ENCODE peak calls at places on chromosomes 4 and X, in four cellular contexts. One of them, this sample, is unnamed.

GRCh38 chr4:121736735-121737351 is 28.1 kb downstream of the SMIM43 start:
- DNase-seq in HepG2: peak
- DNase-seq in K562: peak
- DNase-seq in GM12878: no peak
- DNase-seq in this sample: peak

GRCh38 chr4:20844311-20844710 is 144.1 kb downstream of the PACRGL start:
- DNase-seq in HepG2: no peak
- DNase-seq in K562: no peak
- DNase-seq in GM12878: no peak
- DNase-seq in this sample: no peak

GRCh38 chr4:24256547-24256946 is 327.8 kb downstream of the DHX15 start:
- DNase-seq in HepG2: no peak
- DNase-seq in GM12878: no peak
- DNase-seq in K562: no peak
- DNase-seq in this sample: no peak

GRCh38 chrX:31580726-31581125 is 508.9 kb upstream of the FTHL17 start:
- DNase-seq in HepG2: no peak
- DNase-seq in GM12878: no peak
- DNase-seq in K562: no peak
- DNase-seq in this sample: no peak

GRCh38 chr4:183098080-183098722 is 856 bp upstream of the WWC2 start:
- DNase-seq in K562: peak
- DNase-seq in HepG2: peak
- DNase-seq in GM12878: no peak
- DNase-seq in this sample: no peak

GRCh38 chrX:130282151-130282550 is 13.5 kb upstream of the ZNF280C start:
- DNase-seq in HepG2: no peak
- DNase-seq in K562: no peak
- DNase-seq in GM12878: no peak
- DNase-seq in this sample: no peak

GRCh38 chrX:31271615-31272471 is 200.0 kb upstream of the FTHL17 start:
- DNase-seq in HepG2: no peak
- DNase-seq in K562: no peak
- DNase-seq in GM12878: no peak
- DNase-seq in this sample: no peak

GRCh38 chr4:112735474-112735951 is 98.6 kb downstream of the LARP7 start:
- DNase-seq in GM12878: peak
- DNase-seq in K562: no peak
- DNase-seq in HepG2: no peak
- DNase-seq in this sample: no peak

GRCh38 chr4:15926486-15926885 is 12.1 kb downstream of the FGFBP1 start:
- DNase-seq in GM12878: no peak
- DNase-seq in K562: no peak
- DNase-seq in HepG2: no peak
- DNase-seq in this sample: no peak

GRCh38 chr4:123619895-123620294 is 223.3 kb downstream of the SPRY1 start:
- DNase-seq in K562: no peak
- DNase-seq in GM12878: no peak
- DNase-seq in HepG2: peak
- DNase-seq in this sample: no peak

GRCh38 chrX:73785493-73785892 is 222.5 kb downstream of the CHIC1 start:
- DNase-seq in GM12878: no peak
- DNase-seq in K562: no peak
- DNase-seq in HepG2: no peak
- DNase-seq in this sample: no peak

GRCh38 chr4:55768291-55768690 is 51.3 kb upstream of the EXOC1L start:
- DNase-seq in GM12878: no peak
- DNase-seq in HepG2: peak
- DNase-seq in K562: no peak
- DNase-seq in this sample: no peak

GRCh38 chr4:107248571-107248970 is 212.5 kb upstream of the DKK2 start:
- DNase-seq in K562: no peak
- DNase-seq in HepG2: no peak
- DNase-seq in GM12878: no peak
- DNase-seq in this sample: no peak

GRCh38 chr4:3441501-3442459 is at the start of gene HGFAC:
- DNase-seq in GM12878: no peak
- DNase-seq in K562: no peak
- DNase-seq in HepG2: peak
- DNase-seq in this sample: no peak

GRCh38 chrX:153806999-153807575 is 12.6 kb downstream of the SSR4 start:
- DNase-seq in GM12878: no peak
- DNase-seq in K562: no peak
- DNase-seq in HepG2: no peak
- DNase-seq in this sample: no peak

GRCh38 chrX:17377047-17377692 is 2.2 kb downstream of the NHS start:
- DNase-seq in HepG2: no peak
- DNase-seq in GM12878: no peak
- DNase-seq in K562: no peak
- DNase-seq in this sample: peak

GRCh38 chr4:102116121-102116520 is 229.2 kb downstream of the SLC39A8 start:
- DNase-seq in K562: no peak
- DNase-seq in GM12878: no peak
- DNase-seq in HepG2: no peak
- DNase-seq in this sample: no peak

GRCh38 chr4:150495550-150495949 is 86.4 kb upstream of the MAB21L2 start:
- DNase-seq in K562: no peak
- DNase-seq in GM12878: no peak
- DNase-seq in HepG2: no peak
- DNase-seq in this sample: no peak

GRCh38 chrX:102599950-102600579 is 750 bp downstream of the ARMCX5 start:
- DNase-seq in K562: no peak
- DNase-seq in GM12878: no peak
- DNase-seq in HepG2: no peak
- DNase-seq in this sample: no peak

GRCh38 chrX:74349387-74349786 is 45.4 kb downstream of the ZCCHC13 start:
- DNase-seq in GM12878: no peak
- DNase-seq in HepG2: peak
- DNase-seq in K562: no peak
- DNase-seq in this sample: peak

GRCh38 chr4:40347472-40347871 is 12.3 kb downstream of the CHRNA9 start:
- DNase-seq in HepG2: no peak
- DNase-seq in K562: no peak
- DNase-seq in GM12878: no peak
- DNase-seq in this sample: no peak

GRCh38 chr4:5019796-5020195 is 538 bp upstream of the CYTL1 start:
- DNase-seq in K562: no peak
- DNase-seq in GM12878: no peak
- DNase-seq in HepG2: no peak
- DNase-seq in this sample: no peak

GRCh38 chr4:10077492-10078335 is 38.9 kb downstream of the WDR1 start:
- DNase-seq in K562: peak
- DNase-seq in HepG2: no peak
- DNase-seq in GM12878: no peak
- DNase-seq in this sample: no peak

GRCh38 chr4:84870398-84871163 is 95.9 kb downstream of the WDFY3 start:
- DNase-seq in K562: no peak
- DNase-seq in GM12878: no peak
- DNase-seq in HepG2: peak
- DNase-seq in this sample: peak

GRCh38 chr4:139508581-139509237 is 47.3 kb downstream of the SETD7 start:
- DNase-seq in K562: no peak
- DNase-seq in GM12878: no peak
- DNase-seq in HepG2: no peak
- DNase-seq in this sample: no peak

GRCh38 chr4:60365176-60365575 is 835.0 kb upstream of the ADGRL3 start:
- DNase-seq in K562: no peak
- DNase-seq in HepG2: no peak
- DNase-seq in GM12878: no peak
- DNase-seq in this sample: no peak

GRCh38 chr4:156949373-156949814 is 22.2 kb downstream of the PDGFC start:
- DNase-seq in GM12878: no peak
- DNase-seq in K562: no peak
- DNase-seq in HepG2: peak
- DNase-seq in this sample: no peak

GRCh38 chr4:147340111-147340510 is 140.8 kb upstream of the EDNRA start:
- DNase-seq in K562: no peak
- DNase-seq in GM12878: no peak
- DNase-seq in HepG2: no peak
- DNase-seq in this sample: peak

GRCh38 chr4:168743131-168743530 is 246.3 kb downstream of the PALLD start:
- DNase-seq in HepG2: no peak
- DNase-seq in K562: no peak
- DNase-seq in GM12878: no peak
- DNase-seq in this sample: no peak

GRCh38 chr4:100716416-100716815 is 198.6 kb upstream of the EMCN start:
- DNase-seq in GM12878: no peak
- DNase-seq in HepG2: no peak
- DNase-seq in K562: no peak
- DNase-seq in this sample: no peak

GRCh38 chr4:26859762-26860156 is 882 bp upstream of the STIM2 start:
- DNase-seq in GM12878: no peak
- DNase-seq in HepG2: no peak
- DNase-seq in K562: no peak
- DNase-seq in this sample: no peak

GRCh38 chrX:71282514-71283408 is 674 bp upstream of the NONO start:
- DNase-seq in K562: no peak
- DNase-seq in HepG2: peak
- DNase-seq in GM12878: no peak
- DNase-seq in this sample: peak

GRCh38 chr4:68123525-68123924 is 6.1 kb downstream of the TMPRSS11F start:
- DNase-seq in GM12878: no peak
- DNase-seq in K562: no peak
- DNase-seq in HepG2: no peak
- DNase-seq in this sample: no peak

GRCh38 chrX:101550825-101551767 is 749 bp downstream of the ARMCX1 start:
- DNase-seq in GM12878: no peak
- DNase-seq in HepG2: no peak
- DNase-seq in K562: peak
- DNase-seq in this sample: no peak

GRCh38 chr4:183541081-183542045 is 36.5 kb downstream of the ING2 start:
- DNase-seq in HepG2: no peak
- DNase-seq in GM12878: no peak
- DNase-seq in K562: no peak
- DNase-seq in this sample: no peak

GRCh38 chrX:106726485-106727437 is at the start of gene RNF128:
- DNase-seq in GM12878: no peak
- DNase-seq in K562: no peak
- DNase-seq in HepG2: peak
- DNase-seq in this sample: peak

GRCh38 chr4:155780773-155781172 is 22.0 kb downstream of the GUCY1B1 start:
- DNase-seq in HepG2: no peak
- DNase-seq in GM12878: no peak
- DNase-seq in K562: no peak
- DNase-seq in this sample: no peak

GRCh38 chr4:188270273-188271069 is 131.2 kb downstream of the TRIML1 start:
- DNase-seq in HepG2: no peak
- DNase-seq in GM12878: no peak
- DNase-seq in K562: no peak
- DNase-seq in this sample: no peak

GRCh38 chr4:57059890-57060716 is 50.1 kb downstream of the IGFBP7 start:
- DNase-seq in GM12878: no peak
- DNase-seq in K562: no peak
- DNase-seq in HepG2: no peak
- DNase-seq in this sample: no peak

GRCh38 chrX:107736781-107737531 is 38.6 kb downstream of the TSC22D3 start:
- DNase-seq in HepG2: peak
- DNase-seq in K562: no peak
- DNase-seq in GM12878: no peak
- DNase-seq in this sample: no peak
- TF ChIP-seq ZBTB33 in HepG2: no peak
- TF ChIP-seq ZBTB33 in K562: no peak
- TF ChIP-seq ZBTB33 in GM12878: no peak
- TF ChIP-seq ZBTB33 in this sample: no peak

DNA sequence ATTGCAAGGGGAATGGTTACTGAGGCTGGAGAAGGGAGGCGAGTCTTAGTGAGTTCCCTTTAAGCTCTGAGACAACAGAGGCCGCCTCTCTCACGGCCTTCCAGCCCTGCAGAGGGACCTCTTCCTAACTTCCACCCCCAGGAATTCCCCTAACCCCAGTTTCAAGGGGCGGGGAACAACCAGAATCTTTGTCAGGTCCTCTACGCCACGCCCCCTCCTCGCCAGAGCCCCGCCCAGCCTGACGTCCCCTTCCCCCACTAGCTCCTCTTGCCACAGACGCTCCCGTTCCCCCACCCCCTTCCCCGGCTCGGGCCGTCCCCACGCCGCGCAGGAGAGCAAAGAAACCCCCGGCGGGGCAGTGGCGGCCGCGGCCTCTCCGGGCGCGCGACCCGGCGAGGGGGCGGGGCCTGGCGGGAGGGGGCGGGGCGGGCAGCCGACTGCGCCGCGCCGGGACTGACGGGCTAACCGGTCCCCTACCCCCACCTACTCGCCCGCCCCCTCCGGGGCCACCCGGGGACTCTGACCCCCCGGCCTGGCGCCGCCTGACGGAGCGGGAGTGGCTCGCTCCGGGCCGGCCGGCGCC is 12.2 kb upstream of the TMEM156 start:
- DNase-seq in GM12878: peak
- DNase-seq in HepG2: peak
- DNase-seq in K562: peak
- DNase-seq in this sample: peak
- TF ChIP-seq POLR2A in GM12878: peak
- TF ChIP-seq POLR2A in HepG2: peak
- TF ChIP-seq POLR2A in K562: peak
- TF ChIP-seq POLR2A in this sample: no peak

GRCh38 chr4:186719925-186720694 is 3.5 kb downstream of the FAT1 start:
- DNase-seq in HepG2: no peak
- DNase-seq in K562: peak
- DNase-seq in GM12878: no peak
- DNase-seq in this sample: no peak
- TF ChIP-seq ZBTB33 in HepG2: no peak
- TF ChIP-seq ZBTB33 in K562: no peak
- TF ChIP-seq ZBTB33 in GM12878: no peak
- TF ChIP-seq ZBTB33 in this sample: no peak

GRCh38 chr4:172129593-172129992 is 316.4 kb downstream of the GALNTL6 start:
- DNase-seq in HepG2: no peak
- DNase-seq in K562: no peak
- DNase-seq in GM12878: no peak
- DNase-seq in this sample: no peak

GRCh38 chr4:172125438-172125837 is 312.2 kb downstream of the GALNTL6 start:
- DNase-seq in GM12878: no peak
- DNase-seq in HepG2: no peak
- DNase-seq in K562: no peak
- DNase-seq in this sample: no peak

GRCh38 chr4:172124656-172125308 is 311.6 kb downstream of the GALNTL6 start:
- DNase-seq in GM12878: no peak
- DNase-seq in K562: no peak
- DNase-seq in HepG2: no peak
- DNase-seq in this sample: no peak

DNA sequence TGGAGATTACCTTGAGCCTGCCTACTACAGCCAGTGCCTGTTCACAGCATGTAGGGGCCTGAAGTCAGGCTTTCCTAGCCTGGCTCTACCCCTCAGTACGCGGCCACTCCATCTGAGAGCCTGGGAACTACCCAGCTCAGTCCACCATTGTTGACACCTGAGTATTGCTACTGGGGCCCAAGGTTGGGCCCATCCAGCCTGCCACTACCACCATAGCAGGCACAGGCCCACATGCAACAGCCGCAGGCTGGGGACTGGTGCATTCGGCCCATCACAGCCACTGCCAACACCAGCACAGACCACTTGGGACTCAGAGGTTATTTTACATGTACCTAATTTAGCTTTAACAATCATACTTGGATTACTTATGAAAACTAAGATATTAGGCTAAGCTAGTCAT is 314.0 kb downstream of the GALNTL6 start:
- DNase-seq in K562: no peak
- DNase-seq in HepG2: no peak
- DNase-seq in GM12878: no peak
- DNase-seq in this sample: no peak
- TF ChIP-seq POLR2A in K562: no peak
- TF ChIP-seq POLR2A in HepG2: no peak
- TF ChIP-seq POLR2A in GM12878: no peak
- TF ChIP-seq POLR2A in this sample: no peak